ENCODE peak calls at places on chromosomes 13 and 19, in ten cellular contexts. One of them, this sample, is unnamed. For H3K27me3, the result is how much of the 10 kb centered on the place peaks cover.

GRCh38 chr19:10421240-10421948 is 1.1 kb downstream of the PDE4A start:
- DNase-seq in colonic mucosa: no peak
- DNase-seq in HCT116: no peak
- DNase-seq in breast epithelium: no peak
- DNase-seq in H9: no peak
- DNase-seq in cardiac muscle cell: no peak
- DNase-seq in ascending aorta: no peak
- DNase-seq in heart right ventricle: no peak
- DNase-seq in PC-9: no peak
- DNase-seq in WERI-Rb-1: no peak
- DNase-seq in this sample: no peak

GRCh38 chr19:54158812-54159351 is 639 bp downstream of the LENG1 start:
- DNase-seq in cardiac muscle cell: peak
- DNase-seq in heart right ventricle: no peak
- DNase-seq in breast epithelium: no peak
- DNase-seq in H9: no peak
- DNase-seq in colonic mucosa: no peak
- DNase-seq in HCT116: no peak
- DNase-seq in ascending aorta: no peak
- DNase-seq in WERI-Rb-1: no peak
- DNase-seq in PC-9: no peak
- DNase-seq in this sample: no peak

GRCh38 chr19:32691952-32692726 is 518 bp downstream of the NUDT19 start:
- DNase-seq in ascending aorta: peak
- DNase-seq in colonic mucosa: peak
- DNase-seq in PC-9: peak
- DNase-seq in cardiac muscle cell: peak
- DNase-seq in WERI-Rb-1: peak
- DNase-seq in H9: peak
- DNase-seq in breast epithelium: peak
- DNase-seq in HCT116: no peak
- DNase-seq in heart right ventricle: peak
- DNase-seq in this sample: peak

GRCh38 chr19:58585442-58586130 is 12.5 kb upstream of the MZF1 start:
- DNase-seq in PC-9: no peak
- DNase-seq in colonic mucosa: no peak
- DNase-seq in WERI-Rb-1: no peak
- DNase-seq in ascending aorta: no peak
- DNase-seq in HCT116: no peak
- DNase-seq in heart right ventricle: no peak
- DNase-seq in cardiac muscle cell: no peak
- DNase-seq in H9: peak
- DNase-seq in breast epithelium: no peak
- DNase-seq in this sample: no peak

GRCh38 chr19:41426952-41427646 is at the start of gene B3GNT8:
- DNase-seq in PC-9: peak
- DNase-seq in heart right ventricle: peak
- DNase-seq in colonic mucosa: peak
- DNase-seq in HCT116: no peak
- DNase-seq in breast epithelium: peak
- DNase-seq in WERI-Rb-1: peak
- DNase-seq in cardiac muscle cell: peak
- DNase-seq in H9: peak
- DNase-seq in ascending aorta: peak
- DNase-seq in this sample: no peak

GRCh38 chr19:47100290-47100689 is 13.3 kb downstream of the ZC3H4 start:
- DNase-seq in colonic mucosa: no peak
- DNase-seq in WERI-Rb-1: no peak
- DNase-seq in H9: no peak
- DNase-seq in HCT116: no peak
- DNase-seq in cardiac muscle cell: no peak
- DNase-seq in PC-9: no peak
- DNase-seq in breast epithelium: no peak
- DNase-seq in ascending aorta: no peak
- DNase-seq in heart right ventricle: no peak
- DNase-seq in this sample: no peak

GRCh38 chr13:31119966-31120733 is 41.6 kb downstream of the HSPH1 start:
- DNase-seq in colonic mucosa: no peak
- DNase-seq in heart right ventricle: no peak
- DNase-seq in breast epithelium: no peak
- DNase-seq in H9: no peak
- DNase-seq in ascending aorta: no peak
- DNase-seq in cardiac muscle cell: peak
- DNase-seq in WERI-Rb-1: no peak
- DNase-seq in PC-9: no peak
- DNase-seq in HCT116: no peak
- DNase-seq in this sample: no peak

GRCh38 chr13:109235901-109236300 is 550.5 kb downstream of the IRS2 start:
- DNase-seq in PC-9: no peak
- DNase-seq in H9: no peak
- DNase-seq in colonic mucosa: no peak
- DNase-seq in heart right ventricle: no peak
- DNase-seq in WERI-Rb-1: no peak
- DNase-seq in cardiac muscle cell: no peak
- DNase-seq in HCT116: no peak
- DNase-seq in breast epithelium: no peak
- DNase-seq in ascending aorta: no peak
- DNase-seq in this sample: no peak

GRCh38 chr19:6324757-6325156 is 8.7 kb downstream of the ACER1 start:
- DNase-seq in colonic mucosa: no peak
- DNase-seq in breast epithelium: no peak
- DNase-seq in ascending aorta: no peak
- DNase-seq in heart right ventricle: no peak
- DNase-seq in PC-9: no peak
- DNase-seq in HCT116: no peak
- DNase-seq in H9: no peak
- DNase-seq in cardiac muscle cell: no peak
- DNase-seq in WERI-Rb-1: no peak
- DNase-seq in this sample: no peak

GRCh38 chr19:46944918-46945628 is 74.6 kb upstream of the NPAS1 start:
- DNase-seq in ascending aorta: peak
- DNase-seq in H9: peak
- DNase-seq in breast epithelium: no peak
- DNase-seq in PC-9: no peak
- DNase-seq in WERI-Rb-1: peak
- DNase-seq in cardiac muscle cell: peak
- DNase-seq in colonic mucosa: peak
- DNase-seq in heart right ventricle: peak
- DNase-seq in HCT116: no peak
- DNase-seq in this sample: peak

GRCh38 chr19:4592445-4592844 is 33.0 kb upstream of the SEMA6B start:
- DNase-seq in colonic mucosa: no peak
- DNase-seq in heart right ventricle: no peak
- DNase-seq in PC-9: no peak
- DNase-seq in breast epithelium: no peak
- DNase-seq in H9: no peak
- DNase-seq in WERI-Rb-1: no peak
- DNase-seq in cardiac muscle cell: no peak
- DNase-seq in HCT116: no peak
- DNase-seq in ascending aorta: no peak
- DNase-seq in this sample: no peak

GRCh38 chr19:47229674-47230121 is 1.3 kb downstream of the BBC3 start:
- DNase-seq in HCT116: no peak
- DNase-seq in PC-9: peak
- DNase-seq in colonic mucosa: peak
- DNase-seq in WERI-Rb-1: no peak
- DNase-seq in heart right ventricle: no peak
- DNase-seq in breast epithelium: no peak
- DNase-seq in H9: no peak
- DNase-seq in ascending aorta: no peak
- DNase-seq in cardiac muscle cell: no peak
- DNase-seq in this sample: no peak

GRCh38 chr13:40069173-40070044 is 413.9 kb downstream of the COG6 start:
- DNase-seq in HCT116: peak
- DNase-seq in WERI-Rb-1: peak
- DNase-seq in heart right ventricle: peak
- DNase-seq in PC-9: peak
- DNase-seq in colonic mucosa: peak
- DNase-seq in breast epithelium: peak
- DNase-seq in H9: peak
- DNase-seq in ascending aorta: peak
- DNase-seq in cardiac muscle cell: peak
- DNase-seq in this sample: peak

DNA sequence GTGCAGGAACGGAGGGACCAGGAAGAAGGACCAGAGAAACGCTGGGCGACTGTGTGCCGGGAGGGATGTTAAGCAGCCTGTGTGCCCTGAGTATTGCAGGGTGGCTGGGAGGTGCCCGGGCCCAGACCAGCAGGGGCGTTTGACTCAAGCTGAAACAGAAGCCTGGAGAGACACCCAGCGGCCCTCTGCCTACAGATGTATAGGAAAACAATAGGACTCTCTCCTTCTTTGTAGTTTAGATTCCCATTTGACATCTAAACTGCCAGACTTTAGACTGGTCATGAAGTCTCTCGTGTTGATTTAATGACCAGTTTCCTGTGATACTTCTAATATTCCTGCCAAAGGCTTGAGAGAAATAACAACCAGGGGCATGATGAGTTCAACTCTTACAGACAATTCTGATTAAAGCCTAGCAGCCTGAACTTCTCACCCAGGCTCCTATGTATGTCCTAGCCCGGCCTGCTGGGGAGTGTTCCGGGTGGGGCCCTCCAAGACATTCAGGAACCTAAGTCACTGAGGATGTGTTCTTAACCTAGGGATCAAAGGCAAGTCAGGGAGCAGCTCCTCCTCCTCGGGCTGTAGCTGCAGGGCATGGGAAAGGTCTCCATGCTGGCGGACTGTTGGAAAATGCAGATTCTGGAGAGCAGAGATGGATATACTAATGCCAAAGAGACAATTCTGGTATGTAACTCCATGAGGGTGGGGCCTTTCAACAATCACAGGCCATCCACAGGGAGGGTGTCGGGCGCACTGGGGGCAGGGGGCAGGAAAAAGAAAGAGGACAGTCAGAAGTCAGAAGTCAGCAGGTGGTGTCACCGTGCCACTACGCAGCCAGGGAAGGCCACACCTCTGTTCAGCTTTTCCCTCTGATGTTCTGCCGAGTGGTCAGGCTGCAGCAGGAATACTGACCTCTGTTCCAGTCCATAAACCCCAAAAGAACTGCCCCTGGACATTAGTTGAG is 131.9 kb downstream of the STARD13 start:
- DNase-seq in cardiac muscle cell: peak
- DNase-seq in HCT116: no peak
- DNase-seq in H9: no peak
- DNase-seq in PC-9: peak
- DNase-seq in WERI-Rb-1: no peak
- DNase-seq in ascending aorta: no peak
- DNase-seq in breast epithelium: no peak
- DNase-seq in heart right ventricle: peak
- DNase-seq in colonic mucosa: no peak
- DNase-seq in this sample: no peak
- TF ChIP-seq CTCF in cardiac muscle cell: peak
- TF ChIP-seq CTCF in HCT116: no peak
- TF ChIP-seq CTCF in H9: peak
- TF ChIP-seq CTCF in PC-9: no peak
- TF ChIP-seq CTCF in WERI-Rb-1: no peak
- TF ChIP-seq CTCF in ascending aorta: no peak
- TF ChIP-seq CTCF in breast epithelium: no peak
- TF ChIP-seq CTCF in heart right ventricle: peak
- TF ChIP-seq CTCF in colonic mucosa: no peak
- TF ChIP-seq CTCF in this sample: peak

DNA sequence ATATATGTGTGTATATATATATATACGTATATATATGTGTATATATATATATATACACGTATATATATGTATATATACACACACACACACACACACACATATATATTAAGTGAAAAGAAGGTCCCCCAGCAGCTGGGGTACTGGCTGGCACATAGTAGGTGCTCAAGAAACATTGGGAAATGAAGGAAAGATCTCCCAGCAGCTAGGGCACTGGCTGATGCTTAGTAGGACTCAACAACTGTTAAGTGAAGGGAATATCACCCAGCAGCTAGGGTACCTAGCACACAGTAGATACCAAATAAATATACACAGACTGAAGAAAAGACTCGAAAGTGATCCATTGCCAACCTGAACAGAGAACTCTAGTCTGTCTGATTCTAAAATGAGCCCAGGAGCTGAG is 12.2 kb downstream of the PODNL1 start:
- DNase-seq in HCT116: no peak
- DNase-seq in ascending aorta: no peak
- DNase-seq in colonic mucosa: no peak
- DNase-seq in breast epithelium: no peak
- DNase-seq in cardiac muscle cell: no peak
- DNase-seq in WERI-Rb-1: no peak
- DNase-seq in H9: no peak
- DNase-seq in PC-9: no peak
- DNase-seq in heart right ventricle: no peak
- DNase-seq in this sample: no peak
- H3K27ac ChIP-seq in HCT116: no peak
- H3K27ac ChIP-seq in ascending aorta: no peak
- H3K27ac ChIP-seq in colonic mucosa: no peak
- H3K27ac ChIP-seq in breast epithelium: no peak
- H3K27ac ChIP-seq in cardiac muscle cell: no peak
- H3K27ac ChIP-seq in WERI-Rb-1: no peak
- H3K27ac ChIP-seq in H9: no peak
- H3K27ac ChIP-seq in PC-9: no peak
- H3K27ac ChIP-seq in heart right ventricle: peak
- H3K27ac ChIP-seq in this sample: no peak

GRCh38 chr13:25044071-25044470 is 51.9 kb upstream of the PABPC3 start:
- DNase-seq in heart right ventricle: no peak
- DNase-seq in ascending aorta: no peak
- DNase-seq in PC-9: no peak
- DNase-seq in HCT116: no peak
- DNase-seq in WERI-Rb-1: peak
- DNase-seq in breast epithelium: no peak
- DNase-seq in colonic mucosa: no peak
- DNase-seq in cardiac muscle cell: no peak
- DNase-seq in H9: no peak
- DNase-seq in this sample: no peak
- H3K27me3 ChIP-seq in heart right ventricle: under half
- H3K27me3 ChIP-seq in ascending aorta: under half
- H3K27me3 ChIP-seq in PC-9: half or more
- H3K27me3 ChIP-seq in HCT116: under half
- H3K27me3 ChIP-seq in WERI-Rb-1: under half
- H3K27me3 ChIP-seq in breast epithelium: under half
- H3K27me3 ChIP-seq in colonic mucosa: under half
- H3K27me3 ChIP-seq in cardiac muscle cell: under half
- H3K27me3 ChIP-seq in H9: under half
- H3K27me3 ChIP-seq in this sample: under half

DNA sequence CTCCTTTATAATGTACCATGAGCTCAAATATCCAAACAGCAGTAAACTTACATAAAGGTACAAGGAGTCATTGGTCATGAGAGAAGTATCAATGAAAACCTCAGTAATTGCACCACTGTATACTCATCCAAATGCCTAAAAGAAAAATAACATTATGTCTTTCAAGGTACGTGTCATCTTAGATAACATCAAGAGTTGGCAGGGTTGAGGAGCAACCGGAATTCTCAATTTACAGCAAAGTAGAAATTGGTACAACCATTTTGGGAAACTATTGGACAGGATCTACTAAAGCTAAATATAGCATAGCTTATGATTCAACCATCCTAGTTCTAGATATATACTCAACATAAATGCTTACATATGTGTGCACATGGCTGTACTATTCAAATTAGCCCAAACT is 502.8 kb downstream of the GPC6 start:
- DNase-seq in HCT116: no peak
- DNase-seq in H9: no peak
- DNase-seq in breast epithelium: no peak
- DNase-seq in ascending aorta: no peak
- DNase-seq in cardiac muscle cell: no peak
- DNase-seq in colonic mucosa: no peak
- DNase-seq in PC-9: no peak
- DNase-seq in WERI-Rb-1: no peak
- DNase-seq in heart right ventricle: no peak
- DNase-seq in this sample: no peak
- TF ChIP-seq CTCF in HCT116: no peak
- TF ChIP-seq CTCF in H9: no peak
- TF ChIP-seq CTCF in breast epithelium: no peak
- TF ChIP-seq CTCF in ascending aorta: no peak
- TF ChIP-seq CTCF in cardiac muscle cell: no peak
- TF ChIP-seq CTCF in colonic mucosa: no peak
- TF ChIP-seq CTCF in PC-9: no peak
- TF ChIP-seq CTCF in WERI-Rb-1: no peak
- TF ChIP-seq CTCF in heart right ventricle: no peak
- TF ChIP-seq CTCF in this sample: no peak

This sample was measured in dorsolateral prefrontal cortex.